ENCODE peak calls at places on chromosomes 1 and 21, in eight cellular contexts. M is mesenchymal stem cell, P is keratinocyte, H is PC-9, O is GM23338, S is A549, W is PC-3, N is neural progenitor cell. Z is an unnamed sample.

GRCh38 chr21:17495680-17496079 is 17.2 kb upstream of the CXADR start:
- DNase-seq in H (no peak), P (no peak), N (peak), W (no peak), S (no peak), O (no peak), M (no peak), Z (no peak)

GRCh38 chr21:29232601-29233541 is 65.9 kb upstream of the BACH1 start:
- DNase-seq in W (peak), N (no peak), M (peak), P (no peak), H (no peak), O (no peak), S (no peak), Z (no peak)

GRCh38 chr1:23908453-23909341 is 4.5 kb downstream of the CNR2 start:
- DNase-seq in P (no peak), O (no peak), M (no peak), H (no peak), W (no peak), S (no peak), N (no peak), Z (peak)

GRCh38 chr1:155206891-155207577 is 663 bp downstream of the THBS3 start:
- DNase-seq in N (peak), H (peak), P (no peak), S (peak), O (peak), M (peak), W (peak), Z (peak)

GRCh38 chr1:8169364-8170058 is 143.4 kb upstream of the ERRFI1 start:
- DNase-seq in P (peak), N (no peak), W (peak), M (peak), O (no peak), H (peak), S (peak), Z (peak)

GRCh38 chr21:45590246-45590725 is 48.0 kb upstream of the SLC19A1 start:
- DNase-seq in H (peak), O (peak), S (peak), N (peak), P (no peak), M (peak), W (peak), Z (no peak)

GRCh38 chr1:4101434-4102150 is 201.5 kb upstream of the C1orf174 start:
- DNase-seq in M (no peak), H (no peak), O (no peak), P (no peak), W (no peak), N (no peak), S (no peak), Z (no peak)

GRCh38 chr1:22380024-22380785 is 71.4 kb upstream of the ZBTB40 start:
- DNase-seq in M (peak), O (no peak), N (no peak), W (peak), P (no peak), S (peak), H (no peak), Z (no peak)

GRCh38 chr1:151026460-151026859 is 9.9 kb upstream of the BNIPL start:
- DNase-seq in N (no peak), S (no peak), O (no peak), M (no peak), W (no peak), P (no peak), H (no peak), Z (no peak)

GRCh38 chr1:7401814-7402547 is 369.1 kb upstream of the VAMP3 start:
- DNase-seq in S (peak), N (no peak), H (peak), O (peak), P (peak), W (peak), M (peak), Z (no peak)

GRCh38 chr21:37532868-37533780 is 166.6 kb downstream of the DYRK1A start:
- DNase-seq in P (peak), N (no peak), W (peak), O (no peak), M (peak), S (peak), H (peak), Z (no peak)

GRCh38 chr1:230026572-230026971 is 40.5 kb upstream of the GALNT2 start:
- DNase-seq in N (no peak), S (no peak), P (no peak), M (peak), W (no peak), H (no peak), O (no peak), Z (no peak)

GRCh38 chr1:211653907-211654553 is 21.4 kb downstream of the NEK2 start:
- DNase-seq in O (no peak), M (peak), S (no peak), P (no peak), N (peak), H (no peak), W (peak), Z (no peak)

GRCh38 chr1:223364685-223365382 is 858 bp upstream of the SUSD4 start:
- DNase-seq in H (peak), O (peak), S (no peak), W (no peak), M (no peak), N (peak), P (no peak), Z (peak)

GRCh38 chr1:211920141-211920572 is 89.6 kb upstream of the LPGAT1 start:
- DNase-seq in O (no peak), N (no peak), M (peak), S (peak), P (no peak), H (no peak), W (peak), Z (no peak)

GRCh38 chr1:212671342-212672031 is 28.2 kb downstream of the BATF3 start:
- DNase-seq in P (no peak), M (peak), S (no peak), W (peak), H (peak), O (peak), N (no peak), Z (peak)

GRCh38 chr1:227328405-227329019 is 10.2 kb upstream of the CDC42BPA start:
- DNase-seq in S (no peak), W (no peak), H (no peak), P (no peak), M (no peak), N (no peak), O (no peak), Z (no peak)

GRCh38 chr1:45200906-45201500 is 5.4 kb downstream of the ZSWIM5 start:
- DNase-seq in W (no peak), N (no peak), H (no peak), P (no peak), M (no peak), O (peak), S (no peak), Z (no peak)

GRCh38 chr21:37871121-37871862 is 45.0 kb downstream of the KCNJ6 start:
- DNase-seq in N (no peak), M (peak), P (no peak), W (peak), H (no peak), O (no peak), S (no peak), Z (no peak)

GRCh38 chr1:29122662-29122986 is 1.1 kb downstream of the TMEM200B start:
- DNase-seq in M (peak), S (no peak), O (peak), W (peak), P (no peak), H (peak), N (peak), Z (no peak)

GRCh38 chr1:109628540-109629321 is 9.1 kb downstream of the AMPD2 start:
- DNase-seq in P (no peak), S (no peak), M (no peak), H (no peak), N (no peak), W (peak), O (no peak), Z (no peak)

GRCh38 chr1:11281518-11282331 is 8.7 kb downstream of the UBIAD1 start:
- DNase-seq in P (no peak), M (no peak), N (no peak), H (no peak), W (peak), S (no peak), O (no peak), Z (no peak)

GRCh38 chr1:166868639-166869038 is 7.4 kb downstream of the TADA1 start:
- DNase-seq in H (no peak), N (no peak), W (no peak), M (no peak), S (no peak), P (no peak), O (no peak), Z (no peak)

GRCh38 chr1:156365754-156366153 is 3.3 kb upstream of the RHBG start:
- DNase-seq in M (no peak), S (no peak), O (no peak), W (no peak), H (no peak), N (no peak), P (no peak), Z (no peak)

GRCh38 chr1:113875714-113876113 is 4.2 kb upstream of the PTPN22 start:
- DNase-seq in O (no peak), P (no peak), M (no peak), N (no peak), H (no peak), S (no peak), W (no peak), Z (no peak)

GRCh38 chr1:223631367-223631977 is 34.0 kb downstream of the CAPN8 start:
- DNase-seq in S (peak), H (no peak), N (no peak), W (peak), O (no peak), M (no peak), P (no peak), Z (no peak)

GRCh38 chr1:234065794-234066447 is 161.4 kb downstream of the SLC35F3 start:
- DNase-seq in W (peak), P (peak), O (peak), M (peak), S (peak), H (peak), N (peak), Z (peak)

GRCh38 chr1:32733573-32734321 is 31.2 kb upstream of the SYNC start:
- DNase-seq in M (peak), N (peak), S (no peak), P (no peak), H (no peak), O (peak), W (no peak), Z (no peak)

GRCh38 chr1:41627491-41628280 is 143.2 kb upstream of the EDN2 start:
- DNase-seq in N (no peak), P (no peak), W (no peak), M (no peak), O (no peak), S (no peak), H (no peak), Z (no peak)

GRCh38 chr21:39869141-39869818 is 2.0 kb downstream of the PCP4 start:
- DNase-seq in S (no peak), N (no peak), H (no peak), P (no peak), W (no peak), O (no peak), M (no peak), Z (no peak)

GRCh38 chr1:210292276-210292851 is 36.3 kb upstream of the HHAT start:
- DNase-seq in W (peak), P (no peak), H (peak), S (peak), O (peak), N (peak), M (peak), Z (no peak)

GRCh38 chr1:217275617-217276398 is 355.1 kb downstream of the GPATCH2 start:
- DNase-seq in N (no peak), P (peak), H (no peak), M (peak), S (no peak), W (peak), O (no peak), Z (no peak)

GRCh38 chr1:166133276-166133841 is 33.4 kb downstream of the FAM78B start:
- DNase-seq in O (peak), P (no peak), W (peak), N (peak), S (no peak), H (no peak), M (no peak), Z (peak)

GRCh38 chr1:107724648-107725047 is 240.3 kb downstream of the VAV3 start:
- DNase-seq in S (no peak), M (no peak), P (no peak), W (peak), O (no peak), N (no peak), H (no peak), Z (no peak)

GRCh38 chr1:8094481-8095241 is 68.6 kb upstream of the ERRFI1 start:
- DNase-seq in O (no peak), S (no peak), M (peak), P (peak), H (no peak), W (peak), N (no peak), Z (no peak)

GRCh38 chr1:27011058-27011764 is 1.4 kb downstream of the TENT5B start:
- DNase-seq in N (peak), W (peak), P (no peak), M (peak), S (peak), H (peak), O (peak), Z (no peak)

GRCh38 chr1:27007909-27008582 is 4.6 kb downstream of the TENT5B start:
- DNase-seq in P (no peak), H (peak), M (peak), S (no peak), W (peak), O (peak), N (no peak), Z (no peak)

GRCh38 chr1:27009601-27010197 is 3.0 kb downstream of the TENT5B start:
- DNase-seq in O (peak), W (peak), P (no peak), H (peak), N (no peak), S (no peak), M (peak), Z (no peak)

GRCh38 chr1:27011976-27012563 is 580 bp downstream of the TENT5B start:
- DNase-seq in S (no peak), O (no peak), W (no peak), M (no peak), H (no peak), N (no peak), P (no peak), Z (no peak)

DNA sequence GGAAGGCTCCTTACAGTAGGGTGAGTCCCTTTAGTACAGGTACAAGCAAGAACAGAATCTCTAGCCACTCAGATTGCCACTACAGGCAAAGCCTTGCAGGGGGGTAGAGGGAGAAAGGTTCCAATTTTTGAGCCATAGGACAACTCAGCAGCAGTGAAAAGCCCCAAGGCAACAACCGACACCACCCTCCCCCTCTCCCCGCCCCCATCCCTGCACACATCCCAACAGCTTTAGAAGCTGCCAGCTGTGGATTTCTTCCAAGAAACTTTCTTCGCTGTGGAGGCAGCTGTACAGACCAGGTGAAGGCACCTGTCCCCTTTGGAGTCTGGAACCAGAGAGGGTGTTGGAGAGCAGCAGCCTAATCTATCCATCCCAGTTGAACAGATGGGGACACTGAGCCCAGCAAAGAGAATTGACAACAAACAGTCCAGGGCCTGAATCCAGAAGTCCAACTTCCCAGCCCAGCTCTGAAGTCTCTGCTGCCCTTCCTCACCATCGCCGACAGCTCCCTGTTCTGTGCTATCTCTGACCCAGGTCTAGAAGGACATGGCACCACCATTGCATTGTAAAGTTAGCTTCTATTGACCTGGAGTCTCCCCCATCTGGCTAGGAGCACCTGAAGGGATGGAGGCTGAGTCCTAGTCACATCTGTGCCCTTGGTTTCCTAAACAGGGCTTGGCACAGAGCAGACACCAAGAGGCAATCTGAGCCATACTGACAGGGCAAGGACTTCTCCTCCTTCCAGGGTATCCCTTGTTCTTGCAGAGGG is 2.2 kb downstream of the TENT5B start:
- DNase-seq in N (no peak), S (no peak), M (no peak), O (no peak), P (no peak), W (peak), H (no peak), Z (no peak)
- H3K4me2 ChIP-seq in N (peak), S (peak), M (peak), O (peak), P (peak), W (peak), H (peak), Z (no peak)

DNA sequence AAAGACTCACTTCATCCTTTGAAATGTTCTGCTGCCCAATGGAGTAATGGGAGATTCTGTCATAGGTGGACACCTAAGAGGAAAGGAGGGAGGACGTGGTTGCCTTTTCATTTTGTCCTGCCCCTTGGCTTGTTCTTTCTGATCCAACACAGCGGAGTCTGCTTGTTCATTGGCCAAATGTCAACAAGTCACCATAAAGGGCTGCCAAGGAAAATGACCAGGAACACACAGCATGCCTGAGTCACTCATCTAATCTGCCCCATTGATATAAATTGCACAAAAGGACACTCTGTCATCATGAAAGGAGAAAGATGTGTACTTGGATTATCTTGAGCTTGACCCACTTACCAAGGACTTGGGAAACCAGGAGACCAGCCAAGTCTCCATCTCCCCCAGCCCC is 422.9 kb downstream of the SETD4 start:
- DNase-seq in M (no peak), P (no peak), N (no peak), W (peak), O (no peak), H (no peak), S (no peak), Z (no peak)
- H3K4me2 ChIP-seq in M (no peak), P (no peak), N (no peak), W (no peak), O (no peak), H (no peak), S (no peak), Z (no peak)

GRCh38 chr1:43340559-43340958 is 2.9 kb downstream of the MPL start:
- DNase-seq in N (no peak), P (no peak), H (no peak), W (no peak), S (no peak), O (no peak), M (no peak), Z (no peak)
- H3K4me2 ChIP-seq in N (no peak), P (no peak), H (no peak), W (no peak), S (no peak), O (no peak), M (no peak), Z (no peak)

GRCh38 chr1:207647966-207648906 is 3.3 kb downstream of the CR1L start:
- DNase-seq in O (no peak), S (no peak), P (no peak), M (no peak), W (no peak), H (no peak), N (no peak), Z (no peak)

GRCh38 chr1:207646891-207647290 is 2.0 kb downstream of the CR1L start:
- DNase-seq in P (no peak), O (no peak), N (no peak), M (no peak), H (no peak), S (no peak), W (no peak), Z (no peak)

GRCh38 chr1:207649865-207650580 is 5.1 kb downstream of the CR1L start:
- DNase-seq in S (no peak), O (no peak), N (no peak), P (no peak), W (no peak), H (no peak), M (no peak), Z (no peak)

GRCh38 chr1:207651583-207651982 is 6.7 kb downstream of the CR1L start:
- DNase-seq in O (no peak), N (no peak), M (no peak), S (no peak), W (no peak), P (no peak), H (no peak), Z (no peak)

GRCh38 chr1:207649204-207649753 is 4.3 kb downstream of the CR1L start:
- DNase-seq in W (no peak), S (no peak), H (no peak), P (no peak), M (no peak), O (peak), N (peak), Z (no peak)
- H3K4me2 ChIP-seq in W (no peak), S (no peak), H (no peak), P (no peak), M (no peak), O (no peak), N (peak), Z (no peak)

GRCh38 chr1:26537951-26538352 is 8.4 kb downstream of the RPS6KA1 start:
- DNase-seq in M (peak), N (peak), H (peak), O (peak), P (no peak), S (peak), W (peak), Z (no peak)
- H3K4me2 ChIP-seq in M (no peak), N (no peak), H (no peak), O (no peak), P (no peak), S (no peak), W (peak), Z (no peak)

GRCh38 chr1:200443860-200444259 is 34.0 kb upstream of the ZNF281 start:
- DNase-seq in H (no peak), N (no peak), W (no peak), M (no peak), P (no peak), S (no peak), O (no peak), Z (no peak)

GRCh38 chr1:200448034-200448762 is 38.4 kb upstream of the ZNF281 start:
- DNase-seq in O (no peak), H (no peak), S (no peak), N (no peak), P (no peak), W (no peak), M (no peak), Z (no peak)

GRCh38 chr1:200444478-200444877 is 34.6 kb upstream of the ZNF281 start:
- DNase-seq in W (no peak), O (no peak), M (no peak), N (no peak), S (no peak), H (no peak), P (no peak), Z (no peak)

GRCh38 chr1:200442537-200443169 is 32.8 kb upstream of the ZNF281 start:
- DNase-seq in N (no peak), P (no peak), W (peak), O (no peak), S (no peak), H (no peak), M (no peak), Z (no peak)

DNA sequence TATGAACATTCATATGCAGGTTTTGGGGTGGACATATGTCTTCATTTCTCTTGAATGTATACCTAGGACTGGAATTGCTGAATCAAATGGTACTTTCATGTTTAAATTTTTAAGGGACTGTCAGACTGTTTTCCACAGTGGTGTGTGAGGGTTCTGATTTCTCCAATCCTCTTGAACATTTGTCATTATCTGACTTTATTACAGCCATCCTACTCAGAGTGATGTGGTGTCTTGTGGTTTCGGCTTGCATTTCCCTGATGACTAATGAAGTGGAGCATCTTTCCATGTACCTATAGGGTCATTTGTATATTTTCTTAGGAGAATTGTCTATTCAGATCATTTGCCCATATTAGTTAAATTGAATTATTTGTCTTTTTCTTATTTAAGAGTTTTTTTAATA is 35.4 kb upstream of the ZNF281 start:
- DNase-seq in W (peak), O (no peak), N (no peak), S (no peak), H (no peak), P (no peak), M (peak), Z (no peak)
- H3K4me2 ChIP-seq in W (peak), O (no peak), N (no peak), S (no peak), H (no peak), P (no peak), M (no peak), Z (no peak)

Z was measured in DND-41.